ENCODE peak calls at places on chromosomes 5 and 9, in ten cellular contexts. L is gastroesophageal sphincter; Y is upper lobe of left lung; Q is activated CD8-positive, alpha-beta T cell treated with anti-CD3 and anti-CD28 coated beads for 36 hours; D is naive B cell; B is Panc1; N is CD4-positive, alpha-beta T cell; S is mucosa of descending colon; X is right cardiac atrium; V is T-helper 17 cell. G is an unnamed sample.
A peak's percentile ranks its signal among the peaks of the same experiment; 100 is the strongest.

GRCh38 chr5:170284231-170284630 is 13.3 kb downstream of the LCP2 start:
- ATAC-seq in Y (no peak), N (no peak), B (no peak), X (no peak), D (no peak), L (no peak), S (no peak), V (no peak), Q (no peak), G (no peak)

GRCh38 chr5:55509768-55510522 is 24.8 kb downstream of the PLPP1 start:
- ATAC-seq in N (no peak), X (peak; percentile 64), D (no peak), Y (no peak), S (peak; percentile 88), B (no peak), V (no peak), Q (no peak), L (no peak), G (peak; percentile 38)

GRCh38 chr5:73917433-73917832 is 291.4 kb downstream of the ARHGEF28 start:
- ATAC-seq in Q (no peak), L (no peak), S (no peak), B (no peak), V (no peak), X (peak; percentile 76), D (no peak), Y (peak; percentile 41), N (no peak), G (peak; percentile 55)

GRCh38 chr9:69357030-69357853 is 32.2 kb downstream of the ENTREP1 start:
- ATAC-seq in B (no peak), V (no peak), L (no peak), Y (no peak), Q (no peak), X (peak; percentile 82), D (no peak), S (no peak), N (no peak), G (no peak)

GRCh38 chr5:174503461-174504265 is 220.7 kb upstream of the MSX2 start:
- ATAC-seq in Y (peak; percentile 21), V (no peak), L (no peak), D (no peak), Q (no peak), N (no peak), B (peak; percentile 92), S (peak; percentile 83), X (peak; percentile 26), G (peak; percentile 76)

GRCh38 chr5:149434162-149435014 is 55.3 kb upstream of the IL17B start:
- ATAC-seq in D (no peak), S (peak; percentile 56), V (peak; percentile 65), L (peak; percentile 3), Y (peak; percentile 72), B (peak; percentile 68), X (peak; percentile 17), Q (peak; percentile 78), N (peak; percentile 74), G (peak; percentile 31)

GRCh38 chr9:128225770-128226753 is 22.9 kb downstream of the DNM1 start:
- ATAC-seq in X (no peak), Q (no peak), N (no peak), Y (no peak), V (no peak), B (peak; percentile 22), S (no peak), L (no peak), D (no peak), G (peak; percentile 20)

GRCh38 chr5:147464211-147464610 is 45.7 kb downstream of the DPYSL3 start:
- ATAC-seq in V (no peak), X (peak; percentile 49), N (no peak), D (no peak), Q (no peak), S (no peak), B (no peak), Y (peak; percentile 18), L (no peak), G (no peak)

GRCh38 chr5:131496400-131496713 is 138.7 kb downstream of the RAPGEF6 start:
- ATAC-seq in Y (peak; percentile 61), B (no peak), D (peak; percentile 77), V (no peak), N (no peak), Q (peak; percentile 60), S (peak; percentile 55), L (no peak), X (no peak), G (no peak)

GRCh38 chr5:131324311-131324710 is 60.5 kb downstream of the CDC42SE2 start:
- ATAC-seq in L (no peak), V (no peak), X (no peak), Q (no peak), Y (no peak), B (no peak), D (no peak), N (no peak), S (no peak), G (no peak)

GRCh38 chr5:180491496-180491895 is 2.7 kb upstream of the CNOT6 start:
- ATAC-seq in N (no peak), D (no peak), S (no peak), Q (no peak), Y (no peak), B (no peak), X (no peak), V (no peak), L (no peak), G (no peak)

GRCh38 chr9:83620841-83621636 is 1.9 kb upstream of the IDNK start:
- ATAC-seq in X (peak; percentile 19), B (peak; percentile 42), Y (peak; percentile 21), S (peak; percentile 62), V (peak; percentile 15), N (no peak), D (peak; percentile 11), Q (peak; percentile 11), L (no peak), G (peak; percentile 39)

GRCh38 chr9:99762470-99762869 is 59.2 kb upstream of the NR4A3 start:
- ATAC-seq in B (no peak), V (peak; percentile 32), X (no peak), D (peak; percentile 100), Q (peak; percentile 93), Y (peak; percentile 42), L (no peak), S (peak; percentile 45), N (no peak), G (no peak)

GRCh38 chr9:68825755-68826500 is 120.9 kb downstream of the PIP5K1B start:
- ATAC-seq in B (no peak), S (no peak), N (no peak), X (peak; percentile 47), V (no peak), Y (no peak), L (no peak), D (no peak), Q (no peak), G (no peak)

GRCh38 chr5:32828492-32828891 is 117.4 kb downstream of the NPR3 start:
- ATAC-seq in N (no peak), Q (no peak), B (no peak), L (no peak), S (no peak), Y (no peak), X (no peak), V (no peak), D (no peak), G (no peak)

GRCh38 chr5:159449925-159450324 is 119.6 kb upstream of the IL12B start:
- ATAC-seq in D (no peak), N (no peak), X (no peak), L (no peak), Q (no peak), Y (no peak), S (no peak), V (no peak), B (no peak), G (no peak)

GRCh38 chr9:134413890-134414731 is 87.9 kb downstream of the RXRA start:
- ATAC-seq in Q (no peak), S (no peak), N (no peak), B (peak; percentile 90), X (peak; percentile 70), L (peak; percentile 86), D (no peak), Y (no peak), V (no peak), G (peak; percentile 39)

GRCh38 chr5:124870070-124870469 is 123.6 kb upstream of the ZNF608 start:
- ATAC-seq in L (no peak), Q (no peak), N (no peak), B (no peak), V (no peak), Y (no peak), S (no peak), X (peak; percentile 71), D (no peak), G (no peak)

GRCh38 chr9:36999728-37000333 is 34.2 kb downstream of the PAX5 start:
- ATAC-seq in D (peak; percentile 29), L (no peak), X (no peak), S (no peak), Q (no peak), N (no peak), B (no peak), Y (no peak), V (no peak), G (no peak)

GRCh38 chr9:112086627-112087026 is 88.5 kb downstream of the SUSD1 start:
- ATAC-seq in V (no peak), Q (no peak), N (no peak), S (no peak), X (no peak), D (no peak), B (peak; percentile 42), L (no peak), Y (no peak), G (no peak)

GRCh38 chr9:136700959-136701664 is 11.3 kb upstream of the DIPK1B start:
- ATAC-seq in Q (peak; percentile 93), Y (peak; percentile 32), S (peak; percentile 39), D (peak; percentile 79), N (peak; percentile 85), V (peak; percentile 87), B (no peak), L (no peak), X (peak; percentile 28), G (peak; percentile 4)

GRCh38 chr5:96527826-96528225 is 94.8 kb upstream of the PCSK1 start:
- ATAC-seq in N (no peak), X (no peak), D (no peak), Y (no peak), L (no peak), V (no peak), S (no peak), B (no peak), Q (no peak), G (no peak)

GRCh38 chr5:124719346-124719967 is 27.0 kb downstream of the ZNF608 start:
- ATAC-seq in X (no peak), V (no peak), D (no peak), Q (no peak), N (no peak), B (no peak), Y (no peak), L (no peak), S (peak; percentile 46), G (no peak)

GRCh38 chr5:151598556-151598955 is 7.4 kb upstream of the FAT2 start:
- ATAC-seq in V (no peak), S (no peak), L (no peak), N (no peak), B (no peak), D (no peak), X (no peak), Q (no peak), Y (no peak), G (no peak)

GRCh38 chr5:168295574-168296201 is 4.2 kb downstream of the WWC1 start:
- ATAC-seq in Y (peak; percentile 33), B (peak; percentile 32), Q (no peak), X (peak; percentile 47), V (no peak), L (peak; percentile 15), D (no peak), S (no peak), N (no peak), G (no peak)

GRCh38 chr5:94266170-94266569 is 352.2 kb downstream of the KIAA0825 start:
- ATAC-seq in S (no peak), N (no peak), V (no peak), X (no peak), Y (peak; percentile 58), Q (no peak), B (no peak), D (no peak), L (no peak), G (no peak)

GRCh38 chr9:87698069-87698809 is 27.7 kb upstream of the CTSL start:
- ATAC-seq in B (no peak), D (no peak), X (no peak), Y (no peak), L (no peak), V (no peak), N (no peak), Q (no peak), S (no peak), G (no peak)

GRCh38 chr9:88006511-88007290 is 32.4 kb upstream of the CDK20 start:
- ATAC-seq in Y (no peak), B (no peak), D (no peak), X (no peak), S (no peak), V (no peak), Q (no peak), N (no peak), L (peak; percentile 10), G (no peak)

G was measured in esophagus mucosa.